ENCODE peak calls at places on chromosomes 13 and 19, in six cellular contexts. E, F, Z, N, H and U are unnamed samples.

GRCh38 chr19:1503089-1503924 is 9.5 kb downstream of the ADAMTSL5 start:
- DNase-seq in E (peak; percentile 14), F (peak; percentile 81), Z (peak; percentile 51), N (peak; percentile 43), H (peak; percentile 25), U (no peak)

GRCh38 chr19:46023311-46023779 is 492 bp upstream of the PGLYRP1 start:
- DNase-seq in E (no peak), F (no peak), Z (no peak), N (no peak), H (no peak), U (no peak)

GRCh38 chr13:45335397-45336024 is 5.5 kb downstream of the TPT1 start:
- DNase-seq in E (no peak), F (no peak), Z (no peak), N (no peak), H (no peak), U (no peak)

GRCh38 chr13:60707878-60708277 is 310.9 kb downstream of the TDRD3 start:
- DNase-seq in E (no peak), F (no peak), Z (no peak), N (no peak), H (no peak), U (no peak)

GRCh38 chr19:43527860-43528622 is 1.0 kb upstream of the ETHE1 start:
- DNase-seq in E (no peak), F (peak; percentile 71), Z (no peak), N (peak; percentile 24), H (peak; percentile 32), U (no peak)

GRCh38 chr19:2561895-2562294 is 86.0 kb downstream of the GADD45B start:
- DNase-seq in E (no peak), F (no peak), Z (peak; percentile 78), N (no peak), H (no peak), U (no peak)

GRCh38 chr19:7917292-7918061 is 2.7 kb upstream of the SNAPC2 start:
- DNase-seq in E (peak; percentile 29), F (peak; percentile 77), Z (peak; percentile 60), N (peak; percentile 55), H (peak; percentile 59), U (no peak)

GRCh38 chr13:42706286-42706685 is 75.1 kb upstream of the FAM216B start:
- DNase-seq in E (no peak), F (no peak), Z (no peak), N (no peak), H (no peak), U (no peak)

GRCh38 chr13:44765076-44765475 is 188.9 kb upstream of the TSC22D1 start:
- DNase-seq in E (no peak), F (no peak), Z (no peak), N (peak; percentile 35), H (no peak), U (no peak)

GRCh38 chr19:38210458-38210987 is 13.5 kb downstream of the DPF1 start:
- DNase-seq in E (no peak), F (peak; percentile 85), Z (no peak), N (peak; percentile 29), H (no peak), U (no peak)

GRCh38 chr13:47066261-47066660 is 169.4 kb upstream of the HTR2A start:
- DNase-seq in E (no peak), F (no peak), Z (no peak), N (no peak), H (peak; percentile 35), U (peak; percentile 8)

GRCh38 chr13:45873491-45874360 is 22.2 kb upstream of the SIAH3 start:
- DNase-seq in E (no peak), F (no peak), Z (no peak), N (no peak), H (peak; percentile 25), U (no peak)

GRCh38 chr13:28761586-28761985 is 42.8 kb upstream of the SLC46A3 start:
- DNase-seq in E (no peak), F (no peak), Z (no peak), N (no peak), H (peak; percentile 48), U (no peak)

GRCh38 chr13:28754698-28755545 is 36.2 kb upstream of the SLC46A3 start:
- DNase-seq in E (peak; percentile 32), F (peak; percentile 60), Z (no peak), N (peak; percentile 11), H (peak; percentile 48), U (no peak)

GRCh38 chr13:67223024-67223423 is 7.1 kb downstream of the PCDH9 start:
- DNase-seq in E (no peak), F (no peak), Z (no peak), N (no peak), H (peak; percentile 26), U (no peak)

GRCh38 chr19:41690801-41691065 is 2.7 kb upstream of the CEACAM7 start:
- DNase-seq in E (no peak), F (no peak), Z (no peak), N (no peak), H (no peak), U (no peak)

GRCh38 chr13:33075996-33076395 is 59.8 kb downstream of the KL start:
- DNase-seq in E (no peak), F (no peak), Z (no peak), N (no peak), H (no peak), U (no peak)

GRCh38 chr13:40259899-40260298 is 406.5 kb downstream of the FOXO1 start:
- DNase-seq in E (no peak), F (no peak), Z (no peak), N (no peak), H (no peak), U (no peak)

GRCh38 chr13:21147827-21148226 is 28.5 kb downstream of the SKA3 start:
- DNase-seq in E (no peak), F (no peak), Z (no peak), N (no peak), H (no peak), U (no peak)

GRCh38 chr13:76522083-76522755 is 364.0 kb downstream of the KCTD12 start:
- DNase-seq in E (peak; percentile 9), F (no peak), Z (no peak), N (no peak), H (peak; percentile 24), U (no peak)

GRCh38 chr13:99383946-99384345 is 76.7 kb upstream of the GPR183 start:
- DNase-seq in E (no peak), F (no peak), Z (peak; percentile 36), N (no peak), H (no peak), U (no peak)

GRCh38 chr13:99385161-99385560 is 78.0 kb upstream of the GPR183 start:
- DNase-seq in E (no peak), F (no peak), Z (no peak), N (no peak), H (no peak), U (no peak)

GRCh38 chr13:99384468-99384867 is 77.3 kb upstream of the GPR183 start:
- DNase-seq in E (no peak), F (no peak), Z (peak; percentile 86), N (no peak), H (no peak), U (no peak)

GRCh38 chr13:99382428-99383133 is 75.4 kb upstream of the GPR183 start:
- DNase-seq in E (no peak), F (no peak), Z (peak; percentile 59), N (no peak), H (no peak), U (no peak)

GRCh38 chr13:99383511-99383921 is 76.3 kb upstream of the GPR183 start:
- DNase-seq in E (no peak), F (no peak), Z (peak; percentile 71), N (no peak), H (no peak), U (no peak)
- H3K4me3 ChIP-seq in E (no peak overlapping the region), F (no peak overlapping the region), Z (peak overlapping the region; percentile 5), N (no peak overlapping the region), H (no peak overlapping the region), U (no peak overlapping the region)

GRCh38 chr13:112702983-112703379 is 13.1 kb downstream of the ATP11A start:
- DNase-seq in E (no peak), F (peak; percentile 32), Z (no peak), N (no peak), H (no peak), U (no peak)

GRCh38 chr13:112704634-112705145 is 14.9 kb downstream of the ATP11A start:
- DNase-seq in E (no peak), F (peak; percentile 12), Z (no peak), N (no peak), H (no peak), U (no peak)

GRCh38 chr13:112705286-112705685 is 15.4 kb downstream of the ATP11A start:
- DNase-seq in E (no peak), F (peak; percentile 34), Z (no peak), N (no peak), H (no peak), U (no peak)

GRCh38 chr13:112703449-112703848 is 13.6 kb downstream of the ATP11A start:
- DNase-seq in E (no peak), F (no peak), Z (no peak), N (no peak), H (no peak), U (no peak)

DNA sequence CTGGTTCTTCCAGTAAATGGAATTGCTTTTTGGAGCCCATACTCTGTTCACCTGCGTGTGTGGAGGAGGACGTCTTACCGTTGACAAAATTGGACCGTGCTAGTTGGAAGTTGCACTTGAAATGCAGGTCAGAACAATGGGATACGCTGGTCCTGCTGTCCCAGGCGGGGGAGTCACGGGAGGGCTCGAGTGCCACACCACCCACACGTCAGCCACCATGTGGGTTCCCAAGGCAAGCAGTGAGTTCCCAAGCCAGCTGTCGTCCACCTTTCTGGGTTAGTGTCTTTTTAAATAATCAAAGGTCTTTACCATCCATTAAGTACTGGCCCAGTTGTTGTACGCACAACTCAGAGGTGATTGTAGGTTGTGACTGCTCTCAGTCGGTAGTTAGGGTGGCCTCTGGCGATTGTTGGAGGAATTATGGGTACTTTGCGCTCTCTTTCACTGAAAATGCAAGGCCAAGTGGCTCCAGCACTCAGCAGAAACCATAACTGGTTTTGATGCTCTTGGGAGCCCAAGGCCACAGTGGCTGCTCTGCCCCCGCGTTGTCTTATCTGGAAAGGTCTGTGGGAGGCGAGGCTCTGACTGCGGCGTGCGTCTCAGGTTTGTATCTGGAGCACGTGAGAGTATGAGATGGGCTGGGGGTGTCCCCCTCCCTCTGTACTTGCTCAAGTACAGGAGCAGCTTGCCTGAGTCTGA is 14.2 kb downstream of the ATP11A start:
- DNase-seq in E (no peak), F (peak; percentile 29), Z (no peak), N (no peak), H (no peak), U (no peak)
- H3K4me3 ChIP-seq in E (no peak overlapping the region), F (no peak overlapping the region), Z (no peak overlapping the region), N (no peak overlapping the region), H (no peak overlapping the region), U (no peak overlapping the region)

GRCh38 chr19:16330368-16330801 is 5.8 kb downstream of the KLF2 start:
- DNase-seq in E (peak; percentile 92), F (peak; percentile 84), Z (peak; percentile 98), N (peak; percentile 66), H (peak; percentile 79), U (no peak)

GRCh38 chr19:16327131-16327450 is 2.5 kb downstream of the KLF2 start:
- DNase-seq in E (no peak), F (no peak), Z (no peak), N (no peak), H (peak; percentile 4), U (no peak)

GRCh38 chr19:16327911-16328823 is 3.5 kb downstream of the KLF2 start:
- DNase-seq in E (no peak), F (peak; percentile 89), Z (peak; percentile 78), N (peak; percentile 48), H (peak; percentile 93), U (no peak)

GRCh38 chr19:16327501-16327900 is 2.9 kb downstream of the KLF2 start:
- DNase-seq in E (no peak), F (no peak), Z (peak; percentile 32), N (no peak), H (peak; percentile 31), U (no peak)

GRCh38 chr19:16328824-16329482 is 4.3 kb downstream of the KLF2 start:
- DNase-seq in E (no peak), F (no peak), Z (peak; percentile 83), N (no peak), H (peak; percentile 54), U (no peak)
- H3K4me3 ChIP-seq in E (no peak overlapping the region), F (peak overlapping the region; percentile 80), Z (peak overlapping the region; percentile 87), N (no peak overlapping the region), H (no peak overlapping the region), U (no peak overlapping the region)

GRCh38 chr19:49514151-49514550 is 1.7 kb downstream of the FCGRT start:
- DNase-seq in E (no peak), F (no peak), Z (no peak), N (peak; percentile 66), H (no peak), U (no peak)
- H3K4me3 ChIP-seq in E (no peak overlapping the region), F (peak overlapping the region; percentile 93), Z (peak overlapping the region; percentile 66), N (no peak overlapping the region), H (no peak overlapping the region), U (peak overlapping the region; percentile 78)